ENCODE peak calls at places on chromosomes 3 and 15, in six cellular contexts. One of them, this sample, is unnamed.

GRCh38 chr3:187130346-187131066 is 8.8 kb downstream of the RPL39L start:
- DNase-seq in mesendoderm: no peak
- DNase-seq in bronchial epithelial cell: peak; percentile 83
- DNase-seq in lower leg skin: peak; percentile 41
- DNase-seq in suprapubic skin: no peak
- DNase-seq in osteoblast: no peak
- DNase-seq in this sample: no peak

GRCh38 chr15:79924379-79924778 is 27.6 kb upstream of the MTHFS start:
- DNase-seq in bronchial epithelial cell: no peak
- DNase-seq in osteoblast: no peak
- DNase-seq in suprapubic skin: no peak
- DNase-seq in mesendoderm: no peak
- DNase-seq in lower leg skin: no peak
- DNase-seq in this sample: no peak

GRCh38 chr3:37863949-37864822 is 2.5 kb downstream of the CTDSPL start:
- DNase-seq in suprapubic skin: no peak
- DNase-seq in bronchial epithelial cell: peak; percentile 18
- DNase-seq in mesendoderm: peak; percentile 56
- DNase-seq in osteoblast: no peak
- DNase-seq in lower leg skin: no peak
- DNase-seq in this sample: no peak

GRCh38 chr3:100978036-100978659 is 15.1 kb downstream of the ABI3BP start:
- DNase-seq in osteoblast: no peak
- DNase-seq in lower leg skin: no peak
- DNase-seq in suprapubic skin: no peak
- DNase-seq in bronchial epithelial cell: no peak
- DNase-seq in mesendoderm: no peak
- DNase-seq in this sample: no peak

GRCh38 chr3:167913218-167913902 is 177.8 kb downstream of the SERPINI1 start:
- DNase-seq in osteoblast: peak; percentile 43
- DNase-seq in suprapubic skin: no peak
- DNase-seq in lower leg skin: no peak
- DNase-seq in bronchial epithelial cell: peak; percentile 15
- DNase-seq in mesendoderm: peak; percentile 75
- DNase-seq in this sample: no peak

GRCh38 chr3:64674591-64675076 is 13.2 kb downstream of the ADAMTS9 start:
- DNase-seq in suprapubic skin: no peak
- DNase-seq in lower leg skin: no peak
- DNase-seq in osteoblast: no peak
- DNase-seq in bronchial epithelial cell: no peak
- DNase-seq in mesendoderm: peak; percentile 62
- DNase-seq in this sample: no peak

GRCh38 chr3:119604878-119605277 is 7.2 kb downstream of the PLA1A start:
- DNase-seq in bronchial epithelial cell: peak; percentile 42
- DNase-seq in lower leg skin: no peak
- DNase-seq in mesendoderm: no peak
- DNase-seq in suprapubic skin: no peak
- DNase-seq in osteoblast: peak; percentile 83
- DNase-seq in this sample: no peak

GRCh38 chr15:70099966-70100494 is 2.3 kb upstream of the TLE3 start:
- DNase-seq in lower leg skin: no peak
- DNase-seq in bronchial epithelial cell: no peak
- DNase-seq in suprapubic skin: no peak
- DNase-seq in mesendoderm: peak; percentile 83
- DNase-seq in osteoblast: peak; percentile 30
- DNase-seq in this sample: no peak

GRCh38 chr15:50627351-50628055 is 59.1 kb downstream of the TRPM7 start:
- DNase-seq in mesendoderm: no peak
- DNase-seq in osteoblast: peak; percentile 65
- DNase-seq in suprapubic skin: no peak
- DNase-seq in lower leg skin: no peak
- DNase-seq in bronchial epithelial cell: no peak
- DNase-seq in this sample: no peak

GRCh38 chr3:111210003-111210699 is 138.5 kb downstream of the NECTIN3 start:
- DNase-seq in suprapubic skin: no peak
- DNase-seq in osteoblast: no peak
- DNase-seq in mesendoderm: peak; percentile 20
- DNase-seq in bronchial epithelial cell: peak; percentile 44
- DNase-seq in lower leg skin: no peak
- DNase-seq in this sample: no peak

GRCh38 chr3:112010631-112011030 is 11.9 kb downstream of the TAGLN3 start:
- DNase-seq in suprapubic skin: no peak
- DNase-seq in bronchial epithelial cell: no peak
- DNase-seq in osteoblast: no peak
- DNase-seq in lower leg skin: no peak
- DNase-seq in mesendoderm: no peak
- DNase-seq in this sample: no peak

GRCh38 chr15:67595572-67595971 is 53.1 kb downstream of the MAP2K5 start:
- DNase-seq in suprapubic skin: no peak
- DNase-seq in bronchial epithelial cell: no peak
- DNase-seq in osteoblast: no peak
- DNase-seq in lower leg skin: no peak
- DNase-seq in mesendoderm: no peak
- DNase-seq in this sample: no peak

GRCh38 chr3:127427169-127427655 is 139.4 kb upstream of the PRR20G start:
- DNase-seq in mesendoderm: no peak
- DNase-seq in osteoblast: no peak
- DNase-seq in lower leg skin: no peak
- DNase-seq in bronchial epithelial cell: no peak
- DNase-seq in suprapubic skin: peak; percentile 43
- DNase-seq in this sample: no peak

GRCh38 chr3:102790742-102791141 is 355.9 kb downstream of the ZPLD1 start:
- DNase-seq in bronchial epithelial cell: peak; percentile 14
- DNase-seq in lower leg skin: no peak
- DNase-seq in suprapubic skin: no peak
- DNase-seq in osteoblast: no peak
- DNase-seq in mesendoderm: no peak
- DNase-seq in this sample: no peak

GRCh38 chr3:183210862-183211341 is 42.2 kb upstream of the B3GNT5 start:
- DNase-seq in suprapubic skin: no peak
- DNase-seq in lower leg skin: no peak
- DNase-seq in osteoblast: no peak
- DNase-seq in mesendoderm: no peak
- DNase-seq in bronchial epithelial cell: peak; percentile 23
- DNase-seq in this sample: no peak

GRCh38 chr3:111593666-111594065 is 1.5 kb downstream of the ZBED2 start:
- DNase-seq in osteoblast: peak; percentile 27
- DNase-seq in suprapubic skin: no peak
- DNase-seq in lower leg skin: no peak
- DNase-seq in bronchial epithelial cell: no peak
- DNase-seq in mesendoderm: no peak
- DNase-seq in this sample: no peak

GRCh38 chr15:67097893-67098740 is 32.7 kb downstream of the SMAD3 start:
- DNase-seq in bronchial epithelial cell: no peak
- DNase-seq in mesendoderm: no peak
- DNase-seq in osteoblast: peak; percentile 63
- DNase-seq in lower leg skin: peak; percentile 62
- DNase-seq in suprapubic skin: no peak
- DNase-seq in this sample: no peak

GRCh38 chr3:196553551-196553950 is 14.8 kb downstream of the WDR53 start:
- DNase-seq in suprapubic skin: no peak
- DNase-seq in lower leg skin: no peak
- DNase-seq in mesendoderm: no peak
- DNase-seq in osteoblast: no peak
- DNase-seq in bronchial epithelial cell: no peak
- DNase-seq in this sample: no peak

GRCh38 chr3:9681723-9682081 is 21.9 kb upstream of the CPNE9 start:
- DNase-seq in bronchial epithelial cell: no peak
- DNase-seq in lower leg skin: no peak
- DNase-seq in osteoblast: no peak
- DNase-seq in suprapubic skin: no peak
- DNase-seq in mesendoderm: no peak
- DNase-seq in this sample: no peak

GRCh38 chr3:90054306-90054705 is 946.9 kb downstream of the EPHA3 start:
- DNase-seq in lower leg skin: no peak
- DNase-seq in suprapubic skin: no peak
- DNase-seq in bronchial epithelial cell: no peak
- DNase-seq in osteoblast: no peak
- DNase-seq in mesendoderm: no peak
- DNase-seq in this sample: no peak

GRCh38 chr3:159322322-159322939 is 520.6 kb downstream of the MFSD1 start:
- DNase-seq in lower leg skin: no peak
- DNase-seq in bronchial epithelial cell: no peak
- DNase-seq in mesendoderm: peak; percentile 67
- DNase-seq in osteoblast: peak; percentile 21
- DNase-seq in suprapubic skin: no peak
- DNase-seq in this sample: no peak

GRCh38 chr3:179750720-179751328 is 98.0 kb downstream of the USP13 start:
- DNase-seq in osteoblast: no peak
- DNase-seq in bronchial epithelial cell: peak; percentile 21
- DNase-seq in mesendoderm: peak; percentile 35
- DNase-seq in suprapubic skin: no peak
- DNase-seq in lower leg skin: no peak
- DNase-seq in this sample: no peak

GRCh38 chr3:72888546-72889309 is 882 bp downstream of the GXYLT2 start:
- DNase-seq in mesendoderm: peak; percentile 65
- DNase-seq in lower leg skin: no peak
- DNase-seq in osteoblast: no peak
- DNase-seq in suprapubic skin: no peak
- DNase-seq in bronchial epithelial cell: no peak
- DNase-seq in this sample: no peak

GRCh38 chr3:44914936-44915335 is 40.5 kb downstream of the TGM4 start:
- DNase-seq in bronchial epithelial cell: no peak
- DNase-seq in suprapubic skin: no peak
- DNase-seq in lower leg skin: no peak
- DNase-seq in osteoblast: peak; percentile 91
- DNase-seq in mesendoderm: peak; percentile 58
- DNase-seq in this sample: no peak

GRCh38 chr15:39486546-39487081 is 94.3 kb upstream of the THBS1 start:
- DNase-seq in lower leg skin: no peak
- DNase-seq in mesendoderm: no peak
- DNase-seq in suprapubic skin: no peak
- DNase-seq in bronchial epithelial cell: peak; percentile 27
- DNase-seq in osteoblast: no peak
- DNase-seq in this sample: no peak

GRCh38 chr15:33623010-33623409 is 312.2 kb downstream of the RYR3 start:
- DNase-seq in mesendoderm: peak; percentile 51
- DNase-seq in lower leg skin: no peak
- DNase-seq in osteoblast: no peak
- DNase-seq in bronchial epithelial cell: no peak
- DNase-seq in suprapubic skin: no peak
- DNase-seq in this sample: no peak

DNA sequence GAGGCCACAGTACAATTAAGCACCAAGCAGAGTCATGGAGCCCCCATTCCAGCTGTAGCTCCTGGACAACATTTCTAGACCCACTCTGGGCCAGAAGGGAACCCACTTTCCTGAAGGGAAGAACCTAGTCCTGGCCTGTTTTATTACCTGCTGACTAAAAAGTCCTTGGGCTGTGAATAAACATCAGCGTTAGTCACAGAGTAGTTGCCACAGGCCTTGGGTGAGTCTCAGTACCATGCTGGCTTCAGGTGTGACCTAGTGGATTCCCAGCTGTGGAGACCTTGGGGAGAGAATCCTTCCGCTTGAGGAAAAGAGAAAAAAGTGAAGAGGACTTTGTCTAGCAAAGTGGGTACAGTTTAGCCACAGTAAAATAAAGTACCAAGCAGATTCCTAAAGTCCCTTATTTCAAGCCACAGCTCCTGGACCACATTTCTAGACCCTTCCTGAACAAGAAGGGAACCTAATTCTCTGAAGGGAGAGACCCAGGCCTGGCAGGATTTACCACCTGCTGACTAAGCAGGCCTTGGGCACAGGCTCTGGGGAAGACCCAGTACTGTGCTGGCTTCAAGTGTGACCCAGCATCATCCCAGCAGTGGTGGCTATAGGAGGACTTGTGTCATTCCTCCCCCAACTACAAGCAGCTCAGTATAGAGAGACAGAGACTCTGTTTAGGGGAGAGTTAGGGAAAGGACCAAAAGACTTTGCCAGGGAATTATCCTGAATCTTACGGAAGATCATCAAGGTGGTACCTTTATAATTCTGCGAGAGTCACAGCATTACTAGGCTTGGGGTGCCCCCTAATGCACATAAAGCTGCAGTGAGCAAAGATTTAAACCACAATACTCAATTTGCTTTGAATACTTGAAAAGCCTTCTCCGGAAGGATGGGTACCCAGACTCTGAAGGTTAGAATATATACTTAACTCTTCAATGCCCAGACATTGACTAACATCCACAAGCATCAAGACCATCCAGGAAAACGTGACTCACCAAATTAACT is 118.2 kb upstream of the KCNH8 start:
- DNase-seq in suprapubic skin: no peak
- DNase-seq in osteoblast: no peak
- DNase-seq in mesendoderm: peak; percentile 35
- DNase-seq in bronchial epithelial cell: peak; percentile 33
- DNase-seq in lower leg skin: no peak
- DNase-seq in this sample: no peak
- H3K4me3 ChIP-seq in suprapubic skin: no peak overlapping the region
- H3K4me3 ChIP-seq in osteoblast: no peak overlapping the region
- H3K4me3 ChIP-seq in mesendoderm: no peak overlapping the region
- H3K4me3 ChIP-seq in bronchial epithelial cell: no peak overlapping the region
- H3K4me3 ChIP-seq in lower leg skin: no peak overlapping the region
- H3K4me3 ChIP-seq in this sample: no peak overlapping the region

GRCh38 chr3:78875431-78875830 is 892.4 kb downstream of the ROBO1 start:
- DNase-seq in bronchial epithelial cell: no peak
- DNase-seq in osteoblast: no peak
- DNase-seq in mesendoderm: no peak
- DNase-seq in lower leg skin: no peak
- DNase-seq in suprapubic skin: no peak
- DNase-seq in this sample: no peak
- H3K4me3 ChIP-seq in bronchial epithelial cell: no peak overlapping the region
- H3K4me3 ChIP-seq in osteoblast: no peak overlapping the region
- H3K4me3 ChIP-seq in mesendoderm: no peak overlapping the region
- H3K4me3 ChIP-seq in lower leg skin: no peak overlapping the region
- H3K4me3 ChIP-seq in suprapubic skin: no peak overlapping the region
- H3K4me3 ChIP-seq in this sample: no peak overlapping the region

GRCh38 chr15:89332446-89332845 is 2.2 kb downstream of the POLG start:
- DNase-seq in bronchial epithelial cell: no peak
- DNase-seq in suprapubic skin: no peak
- DNase-seq in osteoblast: peak; percentile 93
- DNase-seq in lower leg skin: no peak
- DNase-seq in mesendoderm: peak; percentile 49
- DNase-seq in this sample: no peak
- H3K4me3 ChIP-seq in bronchial epithelial cell: no peak overlapping the region
- H3K4me3 ChIP-seq in suprapubic skin: peak overlapping the region; percentile 18
- H3K4me3 ChIP-seq in osteoblast: peak overlapping the region; percentile 43
- H3K4me3 ChIP-seq in lower leg skin: no peak overlapping the region
- H3K4me3 ChIP-seq in mesendoderm: no peak overlapping the region
- H3K4me3 ChIP-seq in this sample: no peak overlapping the region

GRCh38 chr3:142028174-142028833 is 121.0 kb downstream of the TFDP2 start:
- DNase-seq in osteoblast: peak; percentile 66
- DNase-seq in lower leg skin: peak; percentile 30
- DNase-seq in suprapubic skin: no peak
- DNase-seq in bronchial epithelial cell: peak; percentile 82
- DNase-seq in mesendoderm: peak; percentile 93
- DNase-seq in this sample: no peak

GRCh38 chr3:142029052-142029642 is 120.2 kb downstream of the TFDP2 start:
- DNase-seq in mesendoderm: no peak
- DNase-seq in lower leg skin: no peak
- DNase-seq in bronchial epithelial cell: peak; percentile 28
- DNase-seq in osteoblast: no peak
- DNase-seq in suprapubic skin: no peak
- DNase-seq in this sample: no peak

GRCh38 chr3:142026333-142026732 is 123.0 kb downstream of the TFDP2 start:
- DNase-seq in lower leg skin: no peak
- DNase-seq in bronchial epithelial cell: no peak
- DNase-seq in suprapubic skin: no peak
- DNase-seq in osteoblast: no peak
- DNase-seq in mesendoderm: no peak
- DNase-seq in this sample: no peak

GRCh38 chr3:142027713-142028112 is 121.6 kb downstream of the TFDP2 start:
- DNase-seq in lower leg skin: no peak
- DNase-seq in osteoblast: no peak
- DNase-seq in mesendoderm: peak; percentile 42
- DNase-seq in bronchial epithelial cell: peak; percentile 75
- DNase-seq in suprapubic skin: no peak
- DNase-seq in this sample: no peak

GRCh38 chr3:142027295-142027694 is 122.0 kb downstream of the TFDP2 start:
- DNase-seq in suprapubic skin: no peak
- DNase-seq in bronchial epithelial cell: no peak
- DNase-seq in osteoblast: no peak
- DNase-seq in mesendoderm: peak; percentile 31
- DNase-seq in lower leg skin: no peak
- DNase-seq in this sample: no peak
- H3K4me3 ChIP-seq in suprapubic skin: peak overlapping the region; percentile 45
- H3K4me3 ChIP-seq in bronchial epithelial cell: peak overlapping the region; percentile 47
- H3K4me3 ChIP-seq in osteoblast: peak overlapping the region; percentile 72
- H3K4me3 ChIP-seq in mesendoderm: no peak overlapping the region
- H3K4me3 ChIP-seq in lower leg skin: no peak overlapping the region
- H3K4me3 ChIP-seq in this sample: no peak overlapping the region